ENCODE peak calls at places on chromosomes 12 and 14, in eight cellular contexts. B, U, R, K, X, H, D and J are unnamed samples.

GRCh38 chr12:3554547-3555115 is 63.6 kb downstream of the PRMT8 start:
- DNase-seq in B (no peak), U (no peak), R (no peak), K (no peak), X (peak), H (no peak), D (no peak), J (no peak)

GRCh38 chr12:54961190-54961589 is 23.4 kb downstream of the TESPA1 start:
- DNase-seq in B (no peak), U (no peak), R (no peak), K (no peak), X (no peak), H (no peak), D (no peak), J (no peak)

GRCh38 chr12:133081408-133081806 is 684 bp downstream of the ZNF140 start:
- DNase-seq in B (no peak), U (peak), R (peak), K (no peak), X (no peak), H (no peak), D (no peak), J (peak)

GRCh38 chr14:105117710-105118385 is 50.7 kb downstream of the JAG2 start:
- DNase-seq in B (no peak), U (no peak), R (no peak), K (no peak), X (peak), H (no peak), D (no peak), J (no peak)

GRCh38 chr14:33842299-33842698 is 108.6 kb downstream of the EGLN3 start:
- DNase-seq in B (no peak), U (peak), R (no peak), K (no peak), X (no peak), H (no peak), D (no peak), J (peak)

GRCh38 chr12:76552343-76552938 is 7.1 kb downstream of the OSBPL8 start:
- DNase-seq in B (no peak), U (no peak), R (no peak), K (no peak), X (no peak), H (no peak), D (peak), J (no peak)

GRCh38 chr12:85036241-85036707 is at the start of the genes LRRIQ1 and TSPAN19:
- DNase-seq in B (peak), U (peak), R (peak), K (peak), X (peak), H (peak), D (peak), J (peak)

GRCh38 chr12:129520736-129521135 is 383.1 kb downstream of the TMEM132D start:
- DNase-seq in B (peak), U (no peak), R (no peak), K (no peak), X (no peak), H (no peak), D (no peak), J (no peak)

GRCh38 chr14:96574633-96575191 is 72.5 kb downstream of the PAPOLA start:
- DNase-seq in B (peak), U (no peak), R (no peak), K (no peak), X (no peak), H (no peak), D (peak), J (no peak)

GRCh38 chr14:50762001-50762930 is 68.7 kb downstream of the NIN start:
- DNase-seq in B (no peak), U (no peak), R (no peak), K (peak), X (no peak), H (no peak), D (peak), J (no peak)

GRCh38 chr14:102499401-102500189 is 10.0 kb downstream of the ANKRD9 start:
- DNase-seq in B (no peak), U (no peak), R (no peak), K (no peak), X (peak), H (no peak), D (no peak), J (no peak)

GRCh38 chr12:108611884-108612415 is 14.1 kb upstream of the TMEM119 start:
- DNase-seq in B (peak), U (peak), R (peak), K (no peak), X (no peak), H (no peak), D (peak), J (no peak)

GRCh38 chr12:66345212-66345611 is 42.9 kb downstream of the HELB start:
- DNase-seq in B (no peak), U (no peak), R (no peak), K (no peak), X (no peak), H (no peak), D (no peak), J (no peak)

GRCh38 chr12:125004621-125005020 is 11.2 kb downstream of the BRI3BP start:
- DNase-seq in B (no peak), U (no peak), R (no peak), K (no peak), X (no peak), H (no peak), D (no peak), J (no peak)

GRCh38 chr12:96285158-96285557 is 91.0 kb downstream of the ELK3 start:
- DNase-seq in B (no peak), U (no peak), R (no peak), K (no peak), X (no peak), H (no peak), D (no peak), J (no peak)

GRCh38 chr14:75150150-75150549 is 23.3 kb upstream of the NEK9 start:
- DNase-seq in B (no peak), U (no peak), R (no peak), K (no peak), X (no peak), H (no peak), D (peak), J (no peak)

GRCh38 chr12:64186789-64187188 is 35.3 kb downstream of the KICS2 start:
- DNase-seq in B (no peak), U (no peak), R (no peak), K (peak), X (no peak), H (no peak), D (no peak), J (no peak)

GRCh38 chr12:90679674-90680073 is 275.3 kb downstream of the CCER1 start:
- DNase-seq in B (no peak), U (no peak), R (no peak), K (no peak), X (no peak), H (no peak), D (no peak), J (no peak)

GRCh38 chr12:3107071-3107583 is 29.9 kb downstream of the TSPAN9 start:
- DNase-seq in B (peak), U (no peak), R (peak), K (no peak), X (no peak), H (no peak), D (peak), J (no peak)

GRCh38 chr12:45475594-45475993 is 253.9 kb upstream of the ARID2 start:
- DNase-seq in B (no peak), U (no peak), R (no peak), K (no peak), X (no peak), H (no peak), D (no peak), J (no peak)

GRCh38 chr12:87185367-87185766 is 843.8 kb downstream of the C12orf50 start:
- DNase-seq in B (no peak), U (no peak), R (no peak), K (no peak), X (no peak), H (no peak), D (no peak), J (no peak)

GRCh38 chr12:124730455-124730932 is 133.2 kb downstream of the SCARB1 start:
- DNase-seq in B (no peak), U (no peak), R (no peak), K (no peak), X (no peak), H (peak), D (peak), J (no peak)

GRCh38 chr12:3920378-3921141 is 47.4 kb upstream of the PARP11 start:
- DNase-seq in B (no peak), U (peak), R (no peak), K (no peak), X (no peak), H (no peak), D (no peak), J (peak)

GRCh38 chr14:49997991-49998390 is 105.1 kb downstream of the ARF6 start:
- DNase-seq in B (no peak), U (no peak), R (no peak), K (no peak), X (no peak), H (no peak), D (no peak), J (no peak)

GRCh38 chr14:101031186-101031585 is 127.7 kb upstream of the RTL1 start:
- DNase-seq in B (no peak), U (no peak), R (no peak), K (no peak), X (peak), H (no peak), D (no peak), J (no peak)

GRCh38 chr14:56659361-56659760 is 79.8 kb downstream of the TMEM260 start:
- DNase-seq in B (no peak), U (no peak), R (peak), K (no peak), X (no peak), H (no peak), D (no peak), J (no peak)

GRCh38 chr14:67571275-67571990 is 28.6 kb downstream of the PIGH start:
- DNase-seq in B (peak), U (peak), R (peak), K (peak), X (no peak), H (peak), D (peak), J (peak)

GRCh38 chr14:105314287-105315185 is at the start of gene PACS2:
- DNase-seq in B (peak), U (peak), R (peak), K (peak), X (peak), H (peak), D (peak), J (peak)

GRCh38 chr12:45518516-45519235 is 210.8 kb upstream of the ARID2 start:
- DNase-seq in B (no peak), U (peak), R (no peak), K (peak), X (no peak), H (no peak), D (no peak), J (no peak)

GRCh38 chr14:74585406-74586335 is 26.4 kb downstream of the LTBP2 start:
- DNase-seq in B (no peak), U (no peak), R (no peak), K (no peak), X (no peak), H (no peak), D (no peak), J (no peak)

GRCh38 chr12:52356031-52356761 is 11.1 kb downstream of the KRT85 start:
- DNase-seq in B (no peak), U (no peak), R (no peak), K (no peak), X (peak), H (no peak), D (no peak), J (no peak)

GRCh38 chr12:104452046-104452445 is 4.7 kb upstream of the CHST11 start:
- DNase-seq in B (no peak), U (no peak), R (no peak), K (no peak), X (no peak), H (no peak), D (no peak), J (no peak)

GRCh38 chr12:41936333-41936732 is 208.3 kb downstream of the GXYLT1 start:
- DNase-seq in B (no peak), U (no peak), R (peak), K (no peak), X (no peak), H (no peak), D (no peak), J (no peak)
- TF ChIP-seq CTCF in B (no peak), U (no peak), R (peak), K (no peak), X (no peak), H (no peak), D (no peak), J (no peak)

GRCh38 chr14:24993631-24994030 is 56.3 kb downstream of the STXBP6 start:
- DNase-seq in B (no peak), U (no peak), R (no peak), K (no peak), X (no peak), H (no peak), D (no peak), J (no peak)

GRCh38 chr14:24995016-24995415 is 54.9 kb downstream of the STXBP6 start:
- DNase-seq in B (no peak), U (no peak), R (no peak), K (no peak), X (no peak), H (no peak), D (no peak), J (no peak)

GRCh38 chr14:24991821-24992220 is 58.1 kb downstream of the STXBP6 start:
- DNase-seq in B (no peak), U (no peak), R (no peak), K (no peak), X (no peak), H (no peak), D (no peak), J (no peak)

GRCh38 chr14:24990773-24991172 is 59.2 kb downstream of the STXBP6 start:
- DNase-seq in B (no peak), U (no peak), R (no peak), K (no peak), X (no peak), H (no peak), D (no peak), J (no peak)

DNA sequence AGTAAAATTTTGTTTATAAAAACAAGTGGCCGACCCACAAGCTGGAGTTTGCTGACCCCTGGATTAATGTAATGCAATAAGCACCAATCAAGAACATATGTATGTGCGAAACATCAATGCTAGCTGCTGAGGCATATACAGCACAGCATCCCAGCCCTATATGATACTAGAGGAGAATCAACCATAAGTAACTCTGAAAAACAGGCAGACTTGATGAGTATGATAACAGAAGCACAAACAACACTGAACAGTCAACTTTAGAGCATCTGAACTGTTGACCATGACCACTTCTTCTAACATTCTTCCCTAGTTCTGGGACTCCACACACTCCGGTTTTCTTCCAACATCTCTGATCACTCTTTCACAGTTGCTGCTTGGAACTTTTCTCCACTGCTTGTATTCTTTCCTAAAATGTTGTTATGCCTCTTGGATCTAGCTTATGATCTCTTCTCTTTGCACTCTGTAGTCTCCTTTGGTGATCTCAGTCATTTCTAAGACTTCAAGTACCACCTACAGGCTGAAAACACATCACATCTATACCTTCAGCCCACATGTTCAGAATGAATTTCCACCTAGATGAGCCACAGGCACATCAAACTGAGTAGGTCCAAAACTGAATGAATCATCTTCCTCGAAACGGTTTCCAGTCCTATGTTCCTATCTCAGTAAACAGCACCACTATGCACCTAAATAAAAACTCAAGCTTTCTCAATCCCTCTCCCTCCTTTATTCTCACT is 57.2 kb downstream of the STXBP6 start:
- DNase-seq in B (no peak), U (no peak), R (no peak), K (no peak), X (no peak), H (no peak), D (no peak), J (no peak)
- TF ChIP-seq CTCF in B (no peak), U (no peak), R (no peak), K (no peak), X (no peak), H (no peak), D (no peak), J (no peak)

DNA sequence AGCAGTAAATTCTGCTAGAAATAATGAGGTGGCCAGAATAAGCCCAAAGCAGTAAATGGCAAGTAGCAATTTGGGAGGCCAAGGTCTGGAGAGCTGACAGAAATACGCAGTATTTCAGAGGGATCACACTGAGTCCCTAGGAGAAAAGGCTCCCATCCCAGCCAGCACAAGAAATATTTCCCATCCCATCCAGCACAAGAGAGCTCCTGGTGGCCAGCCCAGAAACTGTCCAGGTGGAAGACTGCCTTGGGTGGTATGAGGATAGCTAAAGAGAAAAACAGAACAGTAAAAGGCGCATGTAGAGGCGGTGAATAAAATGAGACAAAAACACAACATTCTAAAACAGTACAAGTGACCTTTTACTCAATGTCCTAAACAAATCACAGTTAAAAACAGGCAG is 120.7 kb downstream of the HECTD4 start:
- DNase-seq in B (no peak), U (no peak), R (peak), K (no peak), X (no peak), H (no peak), D (no peak), J (no peak)
- TF ChIP-seq CTCF in B (peak), U (no peak), R (peak), K (no peak), X (no peak), H (no peak), D (peak), J (no peak)

GRCh38 chr12:25960176-25960575 is 1.7 kb downstream of the RASSF8 start:
- DNase-seq in B (no peak), U (no peak), R (peak), K (no peak), X (no peak), H (no peak), D (peak), J (no peak)
- TF ChIP-seq CTCF in B (peak), U (no peak), R (peak), K (no peak), X (no peak), H (no peak), D (peak), J (no peak)

GRCh38 chr14:47044841-47045240 is 393.3 kb upstream of the RPL10L start:
- DNase-seq in B (no peak), U (no peak), R (peak), K (no peak), X (no peak), H (peak), D (no peak), J (no peak)
- TF ChIP-seq CTCF in B (no peak), U (no peak), R (peak), K (no peak), X (no peak), H (peak), D (no peak), J (no peak)

DNA sequence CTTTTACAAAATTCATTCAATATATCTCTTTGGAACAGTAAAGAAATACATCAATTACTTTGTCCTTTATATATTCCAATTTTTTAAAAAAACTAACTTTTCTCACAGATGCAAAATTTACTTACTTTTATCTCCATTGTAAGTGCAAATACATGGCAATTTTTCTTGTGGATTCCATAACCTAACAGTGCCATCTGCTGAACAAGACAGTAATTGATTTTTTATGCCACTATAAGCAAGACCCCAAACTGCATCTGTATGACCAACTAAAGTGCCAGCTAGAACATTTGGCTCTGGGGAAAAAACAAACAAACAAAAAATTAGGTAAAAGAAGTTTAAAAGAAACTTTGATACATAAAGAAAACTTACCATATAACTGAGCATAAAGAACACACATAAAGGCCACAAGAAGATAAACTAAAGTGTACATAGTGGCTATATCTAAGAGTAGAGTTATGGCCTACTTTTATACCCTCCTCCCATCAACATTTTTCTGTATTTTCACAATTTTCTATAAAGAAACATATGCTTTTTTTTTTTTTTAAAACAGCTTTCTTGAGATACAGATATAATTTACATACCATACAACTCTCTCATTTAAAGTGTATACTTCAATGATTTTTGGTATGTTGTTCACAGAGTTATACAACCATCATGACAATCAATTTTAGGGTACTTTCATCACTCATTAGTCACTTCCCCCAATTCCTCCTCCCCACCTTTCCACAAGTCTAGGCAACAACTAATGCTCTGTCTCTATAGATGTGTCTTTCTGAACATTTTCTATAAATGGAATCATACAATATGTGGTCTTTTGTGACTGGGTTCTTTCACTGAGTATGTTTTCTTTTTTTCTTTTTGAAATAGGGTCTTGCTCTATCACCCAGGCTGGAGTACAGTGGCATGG is 32.6 kb downstream of the COCH start:
- DNase-seq in B (no peak), U (no peak), R (no peak), K (no peak), X (no peak), H (no peak), D (peak), J (no peak)
- TF ChIP-seq CTCF in B (peak), U (no peak), R (no peak), K (peak), X (no peak), H (no peak), D (peak), J (peak)

GRCh38 chr14:69839017-69839416 is 40.2 kb upstream of the SMOC1 start:
- DNase-seq in B (no peak), U (no peak), R (no peak), K (no peak), X (no peak), H (no peak), D (no peak), J (no peak)
- TF ChIP-seq CTCF in B (no peak), U (no peak), R (no peak), K (no peak), X (no peak), H (no peak), D (no peak), J (no peak)

GRCh38 chr12:115468087-115468510 is 784.1 kb upstream of the TBX3 start:
- DNase-seq in B (no peak), U (peak), R (no peak), K (no peak), X (no peak), H (peak), D (peak), J (peak)
- TF ChIP-seq CTCF in B (peak), U (no peak), R (no peak), K (no peak), X (no peak), H (peak), D (peak), J (peak)

GRCh38 chr12:19572920-19573558 is 133.7 kb downstream of the AEBP2 start:
- DNase-seq in B (peak), U (peak), R (peak), K (peak), X (no peak), H (no peak), D (peak), J (peak)
- TF ChIP-seq CTCF in B (peak), U (no peak), R (peak), K (peak), X (no peak), H (no peak), D (peak), J (peak)